ENCODE peak calls at places on chromosomes 1 and 21, in four cellular contexts. T is heart left ventricle, B is IMR-90, G is mesenchymal stem cell. D is an unnamed sample. For H3K27me3, the result is how much of the 10 kb centered on the place peaks cover.

GRCh38 chr1:15965228-15965767 is 10.6 kb downstream of the ZBTB17 start:
- DNase-seq in B (peak), T (no peak), G (peak), D (no peak)

GRCh38 chr1:160354388-160354985 is 11.3 kb downstream of the NCSTN start:
- DNase-seq in G (peak), B (peak), T (no peak), D (peak)

GRCh38 chr1:39666772-39667171 is 5.1 kb downstream of the NT5C1A start:
- DNase-seq in B (no peak), G (no peak), T (no peak), D (no peak)

GRCh38 chr1:25914074-25914995 is 8.1 kb upstream of the STMN1 start:
- DNase-seq in G (no peak), T (no peak), B (peak), D (peak)

GRCh38 chr1:25120286-25120685 is 112.0 kb downstream of the SYF2 start:
- DNase-seq in T (no peak), B (no peak), G (no peak), D (no peak)

GRCh38 chr1:209769171-209769904 is 13.5 kb downstream of the TRAF3IP3 start:
- DNase-seq in T (peak), G (peak), B (peak), D (peak)

GRCh38 chr1:220921498-220921897 is 42.3 kb downstream of the HLX start:
- DNase-seq in B (no peak), G (no peak), T (no peak), D (no peak)

GRCh38 chr1:234149217-234149616 is 224.0 kb upstream of the COA6 start:
- DNase-seq in B (peak), G (no peak), T (no peak), D (peak)

GRCh38 chr21:38349111-38349746 is 92.4 kb downstream of the KCNJ15 start:
- DNase-seq in T (no peak), B (peak), G (no peak), D (no peak)

GRCh38 chr1:69081671-69082070 is 486.1 kb upstream of the LRRC7 start:
- DNase-seq in G (no peak), T (no peak), B (no peak), D (no peak)

GRCh38 chr21:21230672-21231071 is 232.5 kb downstream of the NCAM2 start:
- DNase-seq in G (no peak), B (peak), T (no peak), D (no peak)

GRCh38 chr1:223331929-223332328 is 32.0 kb downstream of the SUSD4 start:
- DNase-seq in B (peak), T (no peak), G (no peak), D (peak)

GRCh38 chr1:58584082-58584895 is 7.2 kb upstream of the TACSTD2 start:
- DNase-seq in G (peak), B (peak), T (no peak), D (peak)

GRCh38 chr1:18938008-18938706 is 18.3 kb downstream of the IFFO2 start:
- DNase-seq in G (peak), T (no peak), B (no peak), D (no peak)

GRCh38 chr1:169511339-169512028 is 25.7 kb upstream of the SLC19A2 start:
- DNase-seq in G (peak), T (peak), B (peak), D (peak)

GRCh38 chr21:14690886-14691285 is 144.8 kb upstream of the SAMSN1 start:
- DNase-seq in G (no peak), T (no peak), B (no peak), D (no peak)

GRCh38 chr1:2878591-2878990 is 77.1 kb upstream of the TTC34 start:
- DNase-seq in B (no peak), G (no peak), T (no peak), D (no peak)

GRCh38 chr1:2880086-2880485 is 78.6 kb upstream of the TTC34 start:
- DNase-seq in B (no peak), T (no peak), G (no peak), D (no peak)

GRCh38 chr1:2880812-2881295 is 79.4 kb upstream of the TTC34 start:
- DNase-seq in G (no peak), T (no peak), B (no peak), D (no peak)

GRCh38 chr1:2879026-2879425 is 77.5 kb upstream of the TTC34 start:
- DNase-seq in T (no peak), B (no peak), G (no peak), D (no peak)

DNA sequence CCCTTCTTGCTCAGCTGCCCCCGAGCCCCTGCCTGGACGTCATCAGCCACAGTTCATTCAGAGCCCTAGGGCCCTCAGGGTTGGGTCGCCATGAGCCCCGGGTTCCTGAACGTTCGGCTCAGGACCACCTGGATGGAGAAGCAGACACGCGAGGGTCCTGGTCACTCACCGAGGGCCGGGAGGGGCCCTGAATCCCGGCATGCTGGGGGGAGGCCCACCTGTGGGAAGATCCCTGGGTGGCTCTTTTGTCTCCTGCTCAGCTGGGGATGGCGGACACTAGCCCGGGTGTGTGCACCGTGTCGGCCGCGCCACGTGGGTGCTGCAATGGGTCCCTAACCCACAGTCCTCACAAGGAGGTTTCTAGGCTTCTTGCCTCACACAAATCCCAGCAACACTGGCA is 78.1 kb upstream of the TTC34 start:
- DNase-seq in G (no peak), T (no peak), B (no peak), D (no peak)
- H3K27me3 ChIP-seq in G (under half), T (under half), B (under half), D (under half)

DNA sequence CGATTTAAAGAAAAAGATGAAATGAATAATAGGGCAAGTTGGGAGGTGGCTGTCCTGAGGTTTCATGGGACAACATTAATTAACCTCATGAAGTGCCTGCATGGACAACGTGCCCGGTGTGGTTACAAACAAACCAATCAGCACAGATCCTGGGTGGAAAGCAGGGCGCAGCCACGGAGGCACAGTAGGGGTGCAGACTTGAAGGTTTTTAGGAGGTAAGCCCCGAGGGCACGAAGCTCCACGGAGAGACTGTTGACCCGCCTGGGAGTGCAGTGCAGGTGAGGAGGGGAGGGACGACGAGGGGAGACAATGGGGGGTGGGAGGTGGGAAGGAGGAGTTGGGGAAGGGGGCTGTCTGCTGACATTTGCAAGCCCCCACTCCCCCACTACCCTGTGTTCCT is 2.3 kb upstream of the RIPK4 start:
- DNase-seq in T (no peak), G (no peak), B (no peak), D (no peak)
- H3K27me3 ChIP-seq in T (half or more), G (under half), B (half or more), D (under half)

GRCh38 chr1:47442844-47443529 is 5.1 kb downstream of the FOXD2 start:
- DNase-seq in T (no peak), G (no peak), B (no peak), D (no peak)
- H3K27me3 ChIP-seq in T (half or more), G (half or more), B (half or more), D (under half)

DNA sequence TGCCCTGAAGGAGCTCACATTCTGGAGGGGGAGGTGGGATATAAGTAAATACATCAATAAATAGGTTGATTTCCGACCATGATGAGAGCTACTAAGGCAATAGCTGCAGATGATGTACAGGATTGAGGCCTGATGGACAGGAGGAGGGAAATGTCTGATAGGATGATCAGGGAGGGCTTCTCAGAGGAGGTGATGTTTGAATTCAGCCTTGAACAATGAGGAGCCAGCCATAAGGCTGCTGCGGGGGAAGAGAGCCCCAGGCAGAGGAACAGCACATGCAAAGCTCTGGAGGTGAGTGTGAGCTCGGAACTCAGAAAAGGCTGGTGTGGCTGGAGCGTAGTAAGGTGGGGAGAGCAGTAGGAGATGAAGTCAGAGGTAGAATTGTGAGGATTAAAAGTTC is 411.7 kb downstream of the PTPRU start:
- DNase-seq in G (no peak), T (no peak), B (no peak), D (no peak)
- H3K27me3 ChIP-seq in G (under half), T (under half), B (under half), D (under half)

GRCh38 chr21:42381347-42381984 is 14.4 kb downstream of the TMPRSS3 start:
- DNase-seq in G (peak), T (no peak), B (peak), D (no peak)
- H3K27me3 ChIP-seq in G (under half), T (under half), B (under half), D (under half)

DNA sequence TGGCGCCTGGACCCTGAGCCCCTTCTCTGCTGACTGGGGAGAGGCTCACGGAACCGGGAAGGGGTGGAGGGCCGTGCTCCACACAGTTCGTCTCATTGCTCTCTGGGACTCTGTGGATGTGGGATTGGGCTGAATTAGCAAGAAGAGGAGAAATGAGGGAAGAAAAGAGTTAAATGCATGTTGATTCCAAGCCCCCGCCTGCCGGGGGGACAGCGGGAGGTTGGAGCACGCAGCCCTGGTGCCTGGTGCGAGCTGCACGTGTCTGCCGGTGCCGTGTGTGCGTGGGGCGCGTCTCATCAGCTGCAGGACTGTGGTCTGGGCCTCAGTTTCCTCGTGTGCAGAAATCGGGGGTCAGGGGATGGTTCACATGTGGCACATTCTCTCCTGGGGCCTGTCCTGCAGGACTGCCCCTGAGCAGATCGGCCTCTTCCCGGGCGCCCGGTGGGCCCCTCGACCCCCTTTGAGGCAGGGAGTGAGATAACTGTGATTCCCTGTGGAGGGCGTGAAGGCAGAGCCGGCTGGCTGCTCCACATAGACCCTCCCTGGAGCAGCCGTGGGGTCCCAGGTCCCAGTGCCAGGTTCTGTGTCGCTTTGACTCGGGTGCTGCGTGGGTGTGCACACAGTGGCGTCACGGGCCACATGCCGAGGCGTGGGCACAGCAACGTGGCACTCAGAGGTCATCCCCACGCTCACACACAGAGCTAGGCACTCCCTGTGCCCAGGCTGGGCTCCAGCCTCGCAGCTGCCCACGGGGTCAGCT is 11.4 kb downstream of the SAMD11 start:
- DNase-seq in T (no peak), B (no peak), G (no peak), D (no peak)
- H3K27me3 ChIP-seq in T (half or more), B (under half), G (half or more), D (under half)

GRCh38 chr1:90711696-90712095 is 5.4 kb downstream of the BARHL2 start:
- DNase-seq in G (no peak), B (no peak), T (no peak), D (no peak)
- H3K27me3 ChIP-seq in G (half or more), B (half or more), T (half or more), D (under half)

GRCh38 chr1:204194771-204195170 is 1.5 kb downstream of the KISS1 start:
- DNase-seq in G (no peak), T (no peak), B (no peak), D (no peak)
- H3K27me3 ChIP-seq in G (under half), T (under half), B (under half), D (under half)

DNA sequence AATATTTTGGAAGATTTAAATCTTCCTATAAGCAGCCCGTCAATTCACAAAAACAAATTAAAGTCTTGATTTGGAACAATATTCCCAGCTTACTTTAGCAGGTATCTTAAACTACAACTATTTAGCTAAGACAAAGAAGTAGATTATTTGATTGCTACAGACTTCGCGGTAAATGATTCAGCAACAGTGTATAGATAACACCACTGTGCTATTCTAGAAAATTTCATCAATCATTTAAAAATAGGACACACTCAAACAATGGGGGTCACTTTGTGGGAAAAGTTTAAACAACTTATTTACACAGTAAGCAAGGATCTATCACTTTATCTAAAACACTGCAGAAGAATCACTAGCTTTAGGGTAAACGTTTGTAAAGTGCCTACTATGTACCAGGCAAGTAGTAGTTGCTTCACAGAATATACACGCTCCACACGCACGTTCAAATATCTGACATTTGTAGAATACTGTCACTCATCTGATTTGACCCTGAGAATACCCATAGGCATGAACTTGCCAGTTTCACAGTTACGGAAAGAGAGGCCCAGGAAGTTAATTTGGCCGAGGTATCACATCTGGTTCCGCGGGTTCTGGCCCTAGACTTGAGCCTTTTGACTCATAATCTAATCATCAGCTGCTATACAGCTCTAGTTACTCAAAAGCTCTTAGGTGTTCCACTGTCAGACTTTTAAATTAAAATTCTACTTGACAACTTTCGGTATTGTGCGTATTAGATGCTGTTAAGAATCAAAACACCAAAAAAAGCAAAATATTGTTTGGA is 876 bp downstream of the DENND2C start:
- DNase-seq in B (peak), T (no peak), G (peak), D (peak)
- H3K27me3 ChIP-seq in B (under half), T (under half), G (under half), D (under half)

GRCh38 chr1:22133247-22133927 is 9.5 kb downstream of the WNT4 start:
- DNase-seq in G (no peak), B (no peak), T (no peak), D (no peak)

GRCh38 chr1:22132517-22133235 is 10.2 kb downstream of the WNT4 start:
- DNase-seq in T (no peak), B (peak), G (no peak), D (peak)

GRCh38 chr1:22131875-22132486 is 10.9 kb downstream of the WNT4 start:
- DNase-seq in B (no peak), G (peak), T (no peak), D (peak)

GRCh38 chr1:22131062-22131461 is 11.8 kb downstream of the WNT4 start:
- DNase-seq in T (no peak), B (no peak), G (no peak), D (no peak)

GRCh38 chr1:22133928-22134324 is 9.0 kb downstream of the WNT4 start:
- DNase-seq in B (no peak), G (no peak), T (no peak), D (no peak)
- H3K27me3 ChIP-seq in B (under half), G (under half), T (under half), D (under half)

D was measured in MG63.